ENCODE peak calls at places on chromosomes 11 and 22, in nine cellular contexts. D is body of pancreas, V is psoas muscle, A is RWPE2, Z is progenitor cell of endocrine pancreas, N is A673, X is prostate gland, L is AG09319, E is GM06990. S is an unnamed sample.

GRCh38 chr22:35191412-35191811 is 65.9 kb upstream of the HMGXB4 start:
- DNase-seq in D (no peak), V (no peak), A (no peak), Z (no peak), N (peak; percentile 6), X (peak; percentile 86), L (no peak), E (no peak), S (no peak)

GRCh38 chr22:25780673-25781072 is 38.7 kb downstream of the MYO18B start:
- DNase-seq in D (no peak), V (no peak), A (no peak), Z (no peak), N (peak; percentile 68), X (no peak), L (no peak), E (no peak), S (no peak)

GRCh38 chr11:14094481-14095037 is 132.0 kb downstream of the SPON1 start:
- DNase-seq in D (no peak), V (no peak), A (no peak), Z (no peak), N (no peak), X (no peak), L (no peak), E (no peak), S (no peak)

GRCh38 chr11:118180300-118180703 is 3.9 kb upstream of the SCN2B start:
- DNase-seq in D (peak; percentile 49), V (peak; percentile 79), A (no peak), Z (no peak), N (peak; percentile 59), X (peak; percentile 37), L (no peak), E (no peak), S (no peak)

GRCh38 chr22:49935561-49935960 is 17.1 kb downstream of the CRELD2 start:
- DNase-seq in D (no peak), V (no peak), A (no peak), Z (no peak), N (peak; percentile 73), X (no peak), L (no peak), E (no peak), S (no peak)

GRCh38 chr11:12496181-12497025 is 119.0 kb downstream of the PARVA start:
- DNase-seq in D (no peak), V (no peak), A (no peak), Z (no peak), N (peak; percentile 7), X (no peak), L (no peak), E (no peak), S (no peak)

GRCh38 chr11:77411238-77411637 is 62.7 kb downstream of the PAK1 start:
- DNase-seq in D (peak; percentile 13), V (peak; percentile 52), A (no peak), Z (no peak), N (peak; percentile 37), X (no peak), L (no peak), E (no peak), S (no peak)

GRCh38 chr11:37449146-37449545 is 851.1 kb upstream of the RAG2 start:
- DNase-seq in D (no peak), V (no peak), A (no peak), Z (no peak), N (peak; percentile 94), X (no peak), L (peak; percentile 19), E (no peak), S (no peak)

GRCh38 chr11:68206211-68206610 is 6.9 kb downstream of the KMT5B start:
- DNase-seq in D (peak; percentile 25), V (no peak), A (no peak), Z (no peak), N (peak; percentile 82), X (peak; percentile 46), L (no peak), E (peak; percentile 45), S (no peak)

GRCh38 chr11:3006505-3007260 is 14.6 kb upstream of the NAP1L4 start:
- DNase-seq in D (no peak), V (no peak), A (no peak), Z (no peak), N (peak; percentile 53), X (no peak), L (no peak), E (no peak), S (no peak)

GRCh38 chr11:44178381-44178780 is 82.9 kb downstream of the EXT2 start:
- DNase-seq in D (no peak), V (no peak), A (no peak), Z (no peak), N (peak; percentile 78), X (no peak), L (no peak), E (no peak), S (no peak)

GRCh38 chr11:111044751-111045407 is 200.6 kb upstream of the POU2AF2 start:
- DNase-seq in D (no peak), V (no peak), A (no peak), Z (no peak), N (no peak), X (no peak), L (no peak), E (no peak), S (no peak)

GRCh38 chr11:79276900-79277299 is 163.9 kb downstream of the TENM4 start:
- DNase-seq in D (no peak), V (no peak), A (no peak), Z (no peak), N (no peak), X (no peak), L (no peak), E (no peak), S (no peak)

DNA sequence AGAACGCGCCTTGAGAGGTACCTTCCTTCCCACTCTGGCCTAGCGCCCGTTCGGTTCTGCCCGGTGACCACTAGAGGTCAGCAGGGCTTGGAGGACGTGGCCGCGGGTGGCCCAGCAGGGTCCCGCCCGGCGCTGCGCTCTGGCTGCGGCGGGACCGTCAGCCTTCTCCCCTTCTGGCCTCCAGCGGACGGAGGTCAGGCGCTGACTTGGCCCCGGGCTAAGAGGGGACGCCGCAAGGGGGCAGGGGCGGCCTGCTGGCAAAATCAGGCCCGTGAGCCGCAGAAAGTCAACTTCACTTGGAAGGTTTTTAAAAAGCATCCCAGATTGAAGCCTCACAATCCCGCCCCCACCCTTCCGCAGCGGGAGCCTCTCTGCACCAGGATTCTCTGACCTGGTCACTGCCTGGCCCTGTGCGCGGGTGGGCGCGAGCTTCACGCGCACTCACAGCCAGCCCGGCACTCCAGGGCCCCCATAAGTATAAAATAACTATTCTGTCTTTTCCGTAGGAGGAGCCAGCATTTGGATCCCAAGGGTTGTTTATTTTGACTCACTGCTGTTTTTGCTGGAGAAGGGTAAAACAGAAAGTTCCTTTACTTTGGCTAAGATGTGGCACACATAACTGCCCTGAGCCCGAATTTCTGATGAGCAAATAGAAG is 23.2 kb upstream of the ZBTB16 start:
- DNase-seq in D (peak; percentile 92), V (peak; percentile 94), A (peak; percentile 79), Z (peak; percentile 85), N (peak; percentile 66), X (peak; percentile 87), L (peak; percentile 2), E (no peak), S (no peak)
- TF ChIP-seq CTCF in D (peak; percentile 92), V (peak; percentile 87), A (peak; percentile 96), Z (peak; percentile 97), N (peak; percentile 89), X (peak; percentile 94), L (peak; percentile 86), E (peak; percentile 49), S (no peak)

DNA sequence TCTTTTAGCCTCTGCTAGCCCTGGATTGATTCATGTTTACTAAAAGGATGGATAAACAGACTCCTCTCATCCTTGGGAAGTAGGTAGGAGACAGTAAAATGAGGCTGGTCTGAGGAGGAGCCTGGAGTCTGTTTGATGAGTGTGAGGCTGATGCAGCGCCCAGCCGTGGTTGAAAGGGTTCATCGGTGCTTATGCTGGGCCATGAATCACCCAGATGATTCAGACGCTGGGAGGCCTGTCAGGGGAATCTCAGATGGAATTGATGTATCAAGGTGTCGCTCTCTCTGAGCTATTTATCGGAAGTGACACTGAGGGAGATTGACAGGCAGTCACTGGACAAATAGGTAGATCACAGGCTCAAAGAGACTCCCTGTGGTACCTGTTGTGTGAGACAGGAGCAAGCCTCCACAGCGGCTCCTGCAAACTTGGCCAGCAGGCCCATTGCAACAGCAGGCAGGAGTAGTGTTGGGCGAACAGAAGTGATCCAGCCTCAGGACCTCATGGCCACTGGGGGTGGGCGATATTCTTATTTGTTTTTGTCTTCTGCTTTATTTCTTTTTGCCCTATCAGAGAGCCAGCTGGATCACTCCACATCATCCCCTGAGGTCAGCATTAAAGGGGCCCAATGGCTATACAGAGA is 109.9 kb upstream of the CADM1 start:
- DNase-seq in D (no peak), V (no peak), A (no peak), Z (no peak), N (no peak), X (no peak), L (no peak), E (no peak), S (no peak)
- TF ChIP-seq CTCF in D (no peak), V (no peak), A (peak; percentile 16), Z (no peak), N (no peak), X (no peak), L (no peak), E (no peak), S (no peak)

GRCh38 chr11:72534859-72535547 is 100.7 kb upstream of the CLPB start:
- DNase-seq in D (no peak), V (no peak), A (no peak), Z (no peak), N (no peak), X (no peak), L (no peak), E (no peak), S (no peak)
- TF ChIP-seq CTCF in D (no peak), V (no peak), A (no peak), Z (peak; percentile 41), N (no peak), X (no peak), L (no peak), E (peak; percentile 12), S (no peak)

DNA sequence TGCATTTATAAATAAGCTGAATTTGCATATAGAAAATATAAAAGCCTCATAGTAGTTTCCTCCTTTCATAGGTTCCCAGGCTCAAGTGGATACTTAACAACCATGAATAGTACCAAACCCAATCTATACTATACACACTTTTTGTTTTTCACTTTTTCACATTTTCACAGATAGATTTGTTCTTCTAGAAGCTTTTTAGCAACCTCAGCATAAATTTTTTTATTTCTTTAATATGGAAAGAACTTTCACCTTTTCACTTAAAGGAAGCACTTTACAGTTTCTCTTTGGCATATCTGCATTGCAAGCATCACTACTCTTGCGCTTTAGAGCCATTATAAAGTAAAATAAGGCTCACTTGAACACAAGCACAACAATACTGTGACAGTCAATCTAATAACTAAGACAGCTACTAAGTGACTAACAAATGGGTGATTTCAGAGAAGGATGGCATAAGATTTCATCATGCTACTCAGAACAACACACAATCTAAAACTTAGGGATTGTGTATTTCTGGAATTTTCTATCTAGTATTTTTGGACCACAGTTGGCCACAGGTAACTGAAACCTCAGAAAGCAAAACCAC is 1063.6 kb downstream of the FAM181B start:
- DNase-seq in D (no peak), V (no peak), A (no peak), Z (no peak), N (no peak), X (no peak), L (no peak), E (no peak), S (no peak)
- TF ChIP-seq CTCF in D (no peak), V (no peak), A (no peak), Z (no peak), N (no peak), X (no peak), L (no peak), E (no peak), S (no peak)